ENCODE peak calls at places on chromosome 21, in eight cellular contexts. One of them, this sample, is unnamed. For H3K4me1, the result is how much of the 10 kb centered on the place peaks cover.

GRCh38 chr21:31656199-31657095 is 3.0 kb upstream of the SOD1 start:
- DNase-seq in pancreas: no peak
- DNase-seq in fibroblast of lung: no peak
- DNase-seq in ovary: no peak
- DNase-seq in uterus: no peak
- DNase-seq in thyroid gland: no peak
- DNase-seq in breast epithelium: no peak
- DNase-seq in OCI-LY7: no peak
- DNase-seq in this sample: no peak

GRCh38 chr21:34801519-34802132 is 132.8 kb downstream of the CLIC6 start:
- DNase-seq in breast epithelium: no peak
- DNase-seq in pancreas: no peak
- DNase-seq in fibroblast of lung: peak
- DNase-seq in ovary: no peak
- DNase-seq in thyroid gland: peak
- DNase-seq in OCI-LY7: peak
- DNase-seq in uterus: no peak
- DNase-seq in this sample: no peak

GRCh38 chr21:41754481-41754891 is 12.4 kb downstream of the RIPK4 start:
- DNase-seq in pancreas: no peak
- DNase-seq in ovary: no peak
- DNase-seq in breast epithelium: no peak
- DNase-seq in thyroid gland: no peak
- DNase-seq in OCI-LY7: no peak
- DNase-seq in uterus: no peak
- DNase-seq in fibroblast of lung: no peak
- DNase-seq in this sample: peak

GRCh38 chr21:16082038-16082816 is 352.4 kb downstream of the USP25 start:
- DNase-seq in ovary: no peak
- DNase-seq in fibroblast of lung: peak
- DNase-seq in thyroid gland: no peak
- DNase-seq in breast epithelium: no peak
- DNase-seq in uterus: no peak
- DNase-seq in pancreas: no peak
- DNase-seq in OCI-LY7: peak
- DNase-seq in this sample: no peak

GRCh38 chr21:14981246-14981645 is 83.6 kb downstream of the NRIP1 start:
- DNase-seq in pancreas: no peak
- DNase-seq in fibroblast of lung: no peak
- DNase-seq in ovary: no peak
- DNase-seq in thyroid gland: no peak
- DNase-seq in OCI-LY7: no peak
- DNase-seq in uterus: no peak
- DNase-seq in breast epithelium: no peak
- DNase-seq in this sample: no peak

GRCh38 chr21:36207577-36208320 is 51.1 kb downstream of the DOP1B start:
- DNase-seq in breast epithelium: no peak
- DNase-seq in pancreas: no peak
- DNase-seq in ovary: no peak
- DNase-seq in OCI-LY7: no peak
- DNase-seq in thyroid gland: no peak
- DNase-seq in fibroblast of lung: no peak
- DNase-seq in uterus: no peak
- DNase-seq in this sample: peak

GRCh38 chr21:41895643-41896493 is 16.7 kb upstream of the PRDM15 start:
- DNase-seq in fibroblast of lung: peak
- DNase-seq in breast epithelium: no peak
- DNase-seq in thyroid gland: peak
- DNase-seq in pancreas: no peak
- DNase-seq in uterus: no peak
- DNase-seq in OCI-LY7: peak
- DNase-seq in ovary: no peak
- DNase-seq in this sample: no peak

GRCh38 chr21:42423197-42423675 is 19.5 kb downstream of the UBASH3A start:
- DNase-seq in uterus: no peak
- DNase-seq in fibroblast of lung: no peak
- DNase-seq in ovary: no peak
- DNase-seq in OCI-LY7: no peak
- DNase-seq in thyroid gland: no peak
- DNase-seq in pancreas: no peak
- DNase-seq in breast epithelium: no peak
- DNase-seq in this sample: peak

GRCh38 chr21:14403681-14404318 is 20.9 kb upstream of the HSPA13 start:
- DNase-seq in uterus: no peak
- DNase-seq in ovary: no peak
- DNase-seq in thyroid gland: no peak
- DNase-seq in breast epithelium: no peak
- DNase-seq in fibroblast of lung: peak
- DNase-seq in pancreas: no peak
- DNase-seq in OCI-LY7: peak
- DNase-seq in this sample: no peak

GRCh38 chr21:36630485-36631206 is 68.3 kb upstream of the SIM2 start:
- DNase-seq in fibroblast of lung: peak
- DNase-seq in uterus: no peak
- DNase-seq in OCI-LY7: peak
- DNase-seq in ovary: no peak
- DNase-seq in thyroid gland: peak
- DNase-seq in breast epithelium: no peak
- DNase-seq in pancreas: peak
- DNase-seq in this sample: no peak

GRCh38 chr21:41396452-41397107 is 29.5 kb upstream of the MX1 start:
- DNase-seq in breast epithelium: peak
- DNase-seq in thyroid gland: peak
- DNase-seq in OCI-LY7: no peak
- DNase-seq in fibroblast of lung: no peak
- DNase-seq in ovary: no peak
- DNase-seq in uterus: no peak
- DNase-seq in pancreas: peak
- DNase-seq in this sample: peak

GRCh38 chr21:36510911-36511310 is 31.0 kb upstream of the CLDN14 start:
- DNase-seq in OCI-LY7: no peak
- DNase-seq in breast epithelium: no peak
- DNase-seq in fibroblast of lung: no peak
- DNase-seq in thyroid gland: peak
- DNase-seq in ovary: no peak
- DNase-seq in uterus: no peak
- DNase-seq in pancreas: no peak
- DNase-seq in this sample: no peak

GRCh38 chr21:33811147-33812024 is 104.2 kb downstream of the ATP5PO start:
- DNase-seq in fibroblast of lung: no peak
- DNase-seq in OCI-LY7: no peak
- DNase-seq in breast epithelium: no peak
- DNase-seq in thyroid gland: no peak
- DNase-seq in pancreas: no peak
- DNase-seq in uterus: no peak
- DNase-seq in ovary: no peak
- DNase-seq in this sample: no peak

GRCh38 chr21:33425825-33426224 is 22.6 kb downstream of the IFNGR2 start:
- DNase-seq in breast epithelium: no peak
- DNase-seq in ovary: no peak
- DNase-seq in pancreas: no peak
- DNase-seq in OCI-LY7: no peak
- DNase-seq in fibroblast of lung: no peak
- DNase-seq in uterus: no peak
- DNase-seq in thyroid gland: no peak
- DNase-seq in this sample: no peak

GRCh38 chr21:42463861-42464515 is 32.0 kb downstream of the RSPH1 start:
- DNase-seq in pancreas: no peak
- DNase-seq in OCI-LY7: peak
- DNase-seq in ovary: no peak
- DNase-seq in uterus: no peak
- DNase-seq in breast epithelium: no peak
- DNase-seq in thyroid gland: peak
- DNase-seq in fibroblast of lung: peak
- DNase-seq in this sample: peak

GRCh38 chr21:43778469-43779335 is 2.6 kb upstream of the CSTB start:
- DNase-seq in thyroid gland: no peak
- DNase-seq in pancreas: no peak
- DNase-seq in breast epithelium: no peak
- DNase-seq in uterus: no peak
- DNase-seq in ovary: no peak
- DNase-seq in OCI-LY7: no peak
- DNase-seq in fibroblast of lung: peak
- DNase-seq in this sample: no peak

GRCh38 chr21:25334046-25334730 is 273.1 kb downstream of the MRPL39 start:
- DNase-seq in breast epithelium: no peak
- DNase-seq in thyroid gland: no peak
- DNase-seq in OCI-LY7: no peak
- DNase-seq in ovary: no peak
- DNase-seq in pancreas: no peak
- DNase-seq in uterus: no peak
- DNase-seq in fibroblast of lung: no peak
- DNase-seq in this sample: no peak

GRCh38 chr21:26070822-26071425 is 99.6 kb downstream of the APP start:
- DNase-seq in ovary: no peak
- DNase-seq in OCI-LY7: peak
- DNase-seq in uterus: peak
- DNase-seq in thyroid gland: peak
- DNase-seq in fibroblast of lung: peak
- DNase-seq in pancreas: peak
- DNase-seq in breast epithelium: no peak
- DNase-seq in this sample: no peak

GRCh38 chr21:34705032-34705431 is 36.2 kb downstream of the CLIC6 start:
- DNase-seq in ovary: no peak
- DNase-seq in uterus: peak
- DNase-seq in thyroid gland: peak
- DNase-seq in fibroblast of lung: no peak
- DNase-seq in pancreas: no peak
- DNase-seq in breast epithelium: peak
- DNase-seq in OCI-LY7: no peak
- DNase-seq in this sample: peak

GRCh38 chr21:29190920-29191319 is 60.5 kb downstream of the MAP3K7CL start:
- DNase-seq in breast epithelium: no peak
- DNase-seq in ovary: no peak
- DNase-seq in pancreas: no peak
- DNase-seq in thyroid gland: no peak
- DNase-seq in fibroblast of lung: peak
- DNase-seq in uterus: no peak
- DNase-seq in OCI-LY7: no peak
- DNase-seq in this sample: no peak

DNA sequence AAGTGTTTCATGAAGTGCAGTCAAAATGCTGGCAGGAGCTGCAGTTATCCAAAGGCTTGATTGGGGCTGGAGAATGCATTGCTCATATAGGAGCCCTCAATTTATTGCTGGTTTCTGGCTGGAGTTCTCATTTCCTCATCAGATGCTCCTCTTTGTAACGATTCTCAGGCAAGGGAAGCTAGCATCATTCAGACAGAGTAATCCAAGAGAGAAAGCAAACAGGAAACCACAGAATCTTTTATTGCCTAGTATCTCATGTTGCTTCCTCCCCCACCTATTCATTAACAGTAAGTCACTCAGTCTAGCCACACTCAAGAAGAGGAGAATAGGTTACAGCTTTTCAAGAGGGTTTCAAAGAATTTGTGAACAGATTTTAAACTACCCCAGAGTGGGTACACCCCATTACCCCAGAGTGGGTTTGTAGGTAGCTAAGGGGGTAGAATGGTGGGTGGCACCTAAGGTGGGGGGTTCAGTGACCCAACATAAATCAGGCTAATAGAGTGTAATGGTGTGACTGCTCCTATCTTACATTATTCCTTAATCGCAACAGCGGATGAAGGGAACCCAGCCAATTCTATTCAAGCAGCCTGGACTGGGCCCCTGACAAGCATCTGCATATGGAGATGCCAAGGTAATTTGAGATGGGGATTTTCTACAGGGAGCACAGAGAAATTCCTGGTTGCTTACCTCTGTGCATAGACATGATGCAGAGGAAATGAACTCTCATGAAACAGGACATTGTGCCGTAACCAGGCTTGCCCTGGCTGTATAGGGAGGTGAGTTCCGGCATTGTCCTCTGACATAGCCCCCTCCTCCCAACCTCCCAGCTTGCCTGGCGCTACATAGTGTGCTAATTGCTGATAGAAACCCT is 67.2 kb downstream of the KCNJ15 start:
- DNase-seq in OCI-LY7: no peak
- DNase-seq in breast epithelium: no peak
- DNase-seq in uterus: no peak
- DNase-seq in fibroblast of lung: peak
- DNase-seq in ovary: no peak
- DNase-seq in pancreas: peak
- DNase-seq in thyroid gland: no peak
- DNase-seq in this sample: no peak
- H3K4me1 ChIP-seq in OCI-LY7: under half
- H3K4me1 ChIP-seq in breast epithelium: under half
- H3K4me1 ChIP-seq in uterus: under half
- H3K4me1 ChIP-seq in fibroblast of lung: under half
- H3K4me1 ChIP-seq in ovary: under half
- H3K4me1 ChIP-seq in pancreas: under half
- H3K4me1 ChIP-seq in thyroid gland: under half
- H3K4me1 ChIP-seq in this sample: under half

DNA sequence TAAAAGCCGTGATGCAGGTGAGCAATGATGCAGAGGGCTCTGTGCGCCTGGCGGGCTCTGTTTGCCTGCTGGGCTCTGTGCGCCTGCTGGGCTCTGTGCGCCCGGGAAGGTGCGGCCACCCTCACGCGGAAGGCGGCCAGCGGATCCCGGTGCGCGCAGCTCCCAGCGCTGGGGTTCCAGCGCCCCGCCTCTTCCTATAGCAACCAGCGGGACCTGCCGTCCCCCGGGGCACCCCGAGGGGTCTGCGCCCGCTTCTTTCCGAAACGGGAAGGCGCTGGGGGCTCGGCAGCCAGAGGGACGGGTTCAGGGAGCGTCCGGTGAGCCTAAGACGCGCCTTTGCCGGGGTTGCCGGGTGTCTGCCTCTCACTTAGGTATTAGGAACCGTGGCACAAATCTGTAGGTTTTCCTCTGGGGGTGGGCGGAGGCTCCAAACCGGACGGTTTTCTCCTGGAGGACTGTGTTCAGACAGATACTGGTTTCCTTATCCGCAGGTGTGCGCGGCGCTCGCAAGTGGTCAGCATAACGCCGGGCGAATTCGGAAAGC is 31.8 kb downstream of the PRMT2 start:
- DNase-seq in fibroblast of lung: no peak
- DNase-seq in OCI-LY7: no peak
- DNase-seq in thyroid gland: no peak
- DNase-seq in ovary: no peak
- DNase-seq in pancreas: no peak
- DNase-seq in uterus: no peak
- DNase-seq in breast epithelium: no peak
- DNase-seq in this sample: no peak
- H3K4me3 ChIP-seq in fibroblast of lung: peak
- H3K4me3 ChIP-seq in OCI-LY7: no peak
- H3K4me3 ChIP-seq in thyroid gland: peak
- H3K4me3 ChIP-seq in ovary: peak
- H3K4me3 ChIP-seq in pancreas: peak
- H3K4me3 ChIP-seq in uterus: peak
- H3K4me3 ChIP-seq in breast epithelium: peak
- H3K4me3 ChIP-seq in this sample: peak

GRCh38 chr21:44791246-44791645 is 10.4 kb downstream of the UBE2G2 start:
- DNase-seq in uterus: no peak
- DNase-seq in OCI-LY7: no peak
- DNase-seq in thyroid gland: no peak
- DNase-seq in breast epithelium: no peak
- DNase-seq in pancreas: no peak
- DNase-seq in ovary: no peak
- DNase-seq in fibroblast of lung: no peak
- DNase-seq in this sample: no peak
- TF ChIP-seq CTCF in uterus: no peak
- TF ChIP-seq CTCF in OCI-LY7: no peak
- TF ChIP-seq CTCF in thyroid gland: no peak
- TF ChIP-seq CTCF in breast epithelium: no peak
- TF ChIP-seq CTCF in pancreas: no peak
- TF ChIP-seq CTCF in ovary: no peak
- TF ChIP-seq CTCF in fibroblast of lung: no peak
- TF ChIP-seq CTCF in this sample: no peak

GRCh38 chr21:45515241-45516061 is 26.8 kb downstream of the SLC19A1 start:
- DNase-seq in breast epithelium: no peak
- DNase-seq in pancreas: no peak
- DNase-seq in fibroblast of lung: no peak
- DNase-seq in thyroid gland: no peak
- DNase-seq in OCI-LY7: no peak
- DNase-seq in uterus: no peak
- DNase-seq in ovary: peak
- DNase-seq in this sample: peak
- H3K4me1 ChIP-seq in breast epithelium: under half
- H3K4me1 ChIP-seq in pancreas: under half
- H3K4me1 ChIP-seq in fibroblast of lung: under half
- H3K4me1 ChIP-seq in thyroid gland: under half
- H3K4me1 ChIP-seq in OCI-LY7: under half
- H3K4me1 ChIP-seq in uterus: under half
- H3K4me1 ChIP-seq in ovary: under half
- H3K4me1 ChIP-seq in this sample: under half

This sample was measured in kidney.